ENCODE peak calls at places on chromosomes 11 and 22, in six cellular contexts. R is tibial artery; T is effector memory CD4-positive, alpha-beta T cell; I is adrenal gland; F is neuronal stem cell; A is sigmoid colon. Y is an unnamed sample. For H3K27me3, the result is how much of the 10 kb centered on the place peaks cover.

GRCh38 chr11:4683020-4683419 is 14.6 kb downstream of the OR51E2 start:
- DNase-seq in A (no peak), F (no peak), I (no peak), T (no peak), R (no peak), Y (no peak)

GRCh38 chr11:44793350-44794090 is 66.8 kb downstream of the TSPAN18 start:
- DNase-seq in R (no peak), F (no peak), A (no peak), I (no peak), T (no peak), Y (no peak)

GRCh38 chr11:70545626-70545945 is 147.3 kb downstream of the CTTN start:
- DNase-seq in R (no peak), A (no peak), T (no peak), F (no peak), I (no peak), Y (peak)

GRCh38 chr22:25083414-25084166 is 116.1 kb upstream of the CRYBB3 start:
- DNase-seq in F (no peak), T (no peak), A (no peak), I (no peak), R (no peak), Y (no peak)

GRCh38 chr22:39356464-39356863 is 6.7 kb downstream of the SYNGR1 start:
- DNase-seq in R (no peak), F (no peak), A (no peak), T (no peak), I (no peak), Y (no peak)

GRCh38 chr11:65316979-65317786 is 2.5 kb downstream of the CDC42EP2 start:
- DNase-seq in T (no peak), I (peak), F (no peak), A (peak), R (peak), Y (peak)

GRCh38 chr11:97934572-97935208 is 1086.1 kb upstream of the CNTN5 start:
- DNase-seq in T (no peak), F (no peak), A (no peak), R (no peak), I (no peak), Y (no peak)

GRCh38 chr22:29873943-29874342 is 9.0 kb upstream of the MTMR3 start:
- DNase-seq in F (no peak), I (no peak), T (no peak), R (no peak), A (no peak), Y (no peak)

GRCh38 chr11:69499216-69499945 is 17.9 kb downstream of the LINC01488 start:
- DNase-seq in R (no peak), F (no peak), I (no peak), T (no peak), A (peak), Y (no peak)

GRCh38 chr11:23944939-23945338 is 551.9 kb upstream of the LUZP2 start:
- DNase-seq in I (no peak), R (no peak), A (no peak), F (no peak), T (no peak), Y (peak)

GRCh38 chr11:121426476-121427454 is 25.3 kb upstream of the SORL1 start:
- DNase-seq in R (no peak), I (peak), T (peak), F (no peak), A (peak), Y (peak)

GRCh38 chr11:70080763-70081162 is 2.6 kb downstream of the ANO1 start:
- DNase-seq in R (peak), I (no peak), T (no peak), F (no peak), A (no peak), Y (no peak)

GRCh38 chr22:24437091-24437490 is 9.7 kb downstream of the ADORA2A start:
- DNase-seq in T (no peak), R (no peak), I (no peak), F (no peak), A (no peak), Y (no peak)

GRCh38 chr22:45548991-45549736 is 46.5 kb downstream of the FBLN1 start:
- DNase-seq in A (peak), F (no peak), I (no peak), T (no peak), R (peak), Y (no peak)

GRCh38 chr22:35542972-35543516 is 2.4 kb downstream of the RASD2 start:
- DNase-seq in I (no peak), F (no peak), R (no peak), T (no peak), A (no peak), Y (no peak)

GRCh38 chr22:35541254-35541748 is 670 bp downstream of the RASD2 start:
- DNase-seq in I (no peak), R (no peak), F (no peak), A (no peak), T (no peak), Y (no peak)

GRCh38 chr22:35540600-35541253 is at the start of gene RASD2:
- DNase-seq in T (peak), R (no peak), F (no peak), A (peak), I (peak), Y (peak)

GRCh38 chr22:35543702-35544101 is 3.1 kb downstream of the RASD2 start:
- DNase-seq in F (no peak), A (no peak), T (no peak), R (no peak), I (no peak), Y (no peak)

DNA sequence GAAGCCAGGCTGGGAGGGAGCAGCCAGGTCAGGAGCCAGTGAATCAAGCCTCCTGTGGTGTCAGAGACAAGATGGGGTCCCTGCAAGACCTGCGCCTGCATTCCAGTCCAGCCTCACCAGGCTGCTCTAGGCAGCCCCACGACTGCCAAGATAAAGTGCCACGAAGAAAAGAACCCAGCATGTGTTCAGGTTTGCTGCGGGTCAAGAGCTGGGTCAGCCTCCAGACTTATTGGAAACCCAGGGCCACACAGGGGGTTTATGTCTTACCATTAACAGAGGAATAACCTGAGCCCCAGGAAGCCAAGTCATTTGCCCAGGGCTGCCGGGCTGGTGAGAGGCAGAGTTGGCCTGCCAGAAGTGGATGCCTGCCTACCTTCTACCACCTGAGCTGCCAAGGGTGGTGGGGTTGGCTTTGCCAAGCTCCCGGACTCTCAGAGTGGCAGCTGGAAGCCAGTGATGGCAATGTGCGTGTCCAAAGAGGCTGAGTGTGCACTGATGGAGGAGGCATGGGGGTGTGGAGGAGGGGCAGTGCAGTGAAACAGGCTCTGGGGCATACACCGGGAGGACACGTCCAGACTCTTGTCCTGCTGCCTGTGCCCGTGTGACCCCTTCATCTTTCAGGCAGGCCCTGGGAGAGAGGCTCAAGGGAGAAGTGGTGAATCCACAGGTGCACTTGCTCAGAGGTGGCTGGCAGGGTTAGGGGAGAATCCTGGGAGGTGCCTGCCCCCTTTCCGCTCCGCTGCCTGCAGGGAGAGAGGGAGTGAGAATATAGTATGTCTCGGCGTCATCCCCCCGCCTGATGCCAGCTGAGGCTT is 1.7 kb downstream of the RASD2 start:
- DNase-seq in F (no peak), A (no peak), R (no peak), T (no peak), I (no peak), Y (no peak)
- H3K27me3 ChIP-seq in F (under half), A (under half), R (under half), T (under half), I (under half), Y (under half)

DNA sequence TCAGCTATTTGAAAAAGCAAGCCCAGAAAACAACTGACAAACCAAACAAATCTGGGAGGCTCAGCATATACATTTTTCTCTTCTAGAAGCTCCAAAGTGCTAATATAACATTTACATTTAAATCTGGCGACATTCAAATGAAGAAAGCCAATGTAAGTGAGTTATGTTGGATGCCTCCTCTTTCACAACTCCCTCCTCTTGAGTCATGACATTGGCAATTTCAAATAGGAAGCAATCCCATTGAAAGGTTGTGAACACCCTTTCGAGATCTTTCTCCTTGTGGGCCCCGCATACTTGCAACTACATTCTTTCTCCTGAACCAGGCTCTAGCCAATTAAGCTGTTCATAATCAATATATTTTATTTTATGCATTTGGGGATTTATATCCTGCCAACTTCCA is 129.4 kb upstream of the SESN3 start:
- DNase-seq in R (no peak), I (no peak), A (no peak), F (no peak), T (no peak), Y (no peak)
- H3K27me3 ChIP-seq in R (under half), I (under half), A (under half), F (under half), T (under half), Y (under half)

GRCh38 chr11:119342023-119342300 is 1.3 kb upstream of the C1QTNF5 start:
- DNase-seq in A (no peak), T (no peak), I (no peak), R (no peak), F (no peak), Y (no peak)

GRCh38 chr11:119339581-119340334 is 925 bp downstream of the C1QTNF5 start:
- DNase-seq in T (no peak), F (peak), A (peak), I (peak), R (peak), Y (peak)

GRCh38 chr11:119340335-119341221 is at the start of gene C1QTNF5:
- DNase-seq in R (peak), T (no peak), A (peak), F (no peak), I (peak), Y (peak)

GRCh38 chr11:119342362-119343130 is 1.9 kb upstream of the C1QTNF5 start:
- DNase-seq in F (no peak), R (no peak), A (no peak), I (no peak), T (no peak), Y (no peak)

GRCh38 chr11:119341222-119342022 is 739 bp upstream of the C1QTNF5 start:
- DNase-seq in A (no peak), R (no peak), I (no peak), T (no peak), F (no peak), Y (no peak)
- H3K27me3 ChIP-seq in A (under half), R (under half), I (under half), T (under half), F (under half), Y (under half)

GRCh38 chr11:120295110-120295509 is 30.0 kb upstream of the TLCD5 start:
- DNase-seq in F (no peak), I (peak), R (no peak), A (no peak), T (no peak), Y (no peak)
- H3K27me3 ChIP-seq in F (under half), I (under half), R (under half), A (under half), T (under half), Y (under half)

DNA sequence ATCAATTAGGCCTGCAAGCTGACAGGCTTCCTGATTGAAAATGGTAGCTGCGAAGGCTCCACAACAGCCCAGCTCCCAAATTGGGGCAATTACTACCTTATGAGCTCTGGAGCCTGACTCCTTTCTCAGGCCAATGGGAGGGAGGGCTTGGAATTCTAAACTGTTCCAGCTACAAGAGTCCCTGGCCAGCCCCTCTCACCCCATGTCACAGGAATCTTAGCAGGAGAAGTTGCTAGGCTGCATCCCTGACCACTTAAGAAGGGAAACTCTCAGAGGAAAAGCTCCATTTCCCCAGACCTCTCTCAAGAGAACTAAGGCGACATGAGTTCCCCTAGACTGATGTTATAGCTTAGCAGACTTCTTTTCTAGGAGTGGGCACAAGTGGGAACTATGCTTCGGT is 4.9 kb downstream of the LRP4 start:
- DNase-seq in I (no peak), R (no peak), F (no peak), T (no peak), A (no peak), Y (no peak)
- H3K27me3 ChIP-seq in I (under half), R (under half), F (under half), T (under half), A (under half), Y (under half)

DNA sequence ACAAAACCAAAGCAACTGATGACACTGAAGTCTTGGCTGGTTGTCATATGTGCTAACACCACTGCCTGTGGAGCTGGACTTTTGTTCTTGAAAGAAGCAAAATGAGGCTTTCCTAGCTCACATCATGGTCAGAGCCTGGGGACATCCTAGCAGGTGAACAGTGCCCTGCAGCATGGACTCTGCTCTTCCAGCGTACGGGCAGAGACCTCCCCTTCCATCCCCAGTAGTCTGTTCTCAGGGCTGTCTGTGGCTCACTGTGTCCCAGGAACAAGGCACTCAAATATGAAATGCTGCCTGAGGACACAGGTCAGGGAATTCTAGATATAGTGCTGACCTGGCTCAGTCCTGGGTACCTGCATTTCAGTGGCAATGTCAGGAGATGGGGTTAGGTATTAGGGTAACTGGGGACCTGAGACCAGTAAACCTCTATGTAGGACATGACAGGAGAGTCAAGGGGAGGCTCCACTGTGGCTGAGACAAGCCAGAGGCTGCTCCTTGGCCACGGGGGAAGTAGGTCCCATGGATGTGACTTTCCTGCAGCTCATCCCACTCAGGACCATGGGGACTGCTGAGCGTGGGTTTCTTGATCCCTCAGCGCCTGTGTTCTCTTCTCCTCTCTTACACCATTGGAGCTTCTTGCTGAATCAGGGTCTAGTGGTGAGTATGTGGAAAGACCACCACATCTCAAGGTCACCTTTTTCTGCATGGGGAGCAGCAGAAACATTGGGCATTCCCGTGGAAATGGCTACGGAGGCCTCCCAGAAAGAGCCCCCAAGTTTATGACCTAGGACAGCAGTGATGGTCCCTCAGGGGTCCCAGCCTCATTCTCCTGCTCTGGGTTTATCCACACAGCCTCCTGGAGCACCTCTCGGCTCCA is 80.1 kb downstream of the ZNF280B start:
- DNase-seq in F (no peak), R (no peak), I (no peak), T (no peak), A (no peak), Y (no peak)
- H3K27me3 ChIP-seq in F (under half), R (under half), I (under half), T (under half), A (under half), Y (under half)

GRCh38 chr22:49947296-49947622 is 13.3 kb upstream of the PIM3 start:
- DNase-seq in T (no peak), A (no peak), R (no peak), F (no peak), I (no peak), Y (no peak)
- H3K27me3 ChIP-seq in T (under half), A (under half), R (under half), F (under half), I (under half), Y (under half)

GRCh38 chr22:23169032-23169384 is 11.3 kb upstream of the BCR start:
- DNase-seq in T (no peak), F (no peak), I (no peak), A (no peak), R (no peak), Y (no peak)

GRCh38 chr22:23164091-23164490 is 16.2 kb upstream of the BCR start:
- DNase-seq in F (no peak), T (no peak), I (no peak), A (no peak), R (no peak), Y (no peak)

GRCh38 chr22:23166038-23166831 is 14.1 kb upstream of the BCR start:
- DNase-seq in I (no peak), F (no peak), T (no peak), R (no peak), A (no peak), Y (no peak)

GRCh38 chr22:23166841-23167610 is 13.3 kb upstream of the BCR start:
- DNase-seq in T (no peak), I (no peak), R (no peak), A (no peak), F (no peak), Y (no peak)

DNA sequence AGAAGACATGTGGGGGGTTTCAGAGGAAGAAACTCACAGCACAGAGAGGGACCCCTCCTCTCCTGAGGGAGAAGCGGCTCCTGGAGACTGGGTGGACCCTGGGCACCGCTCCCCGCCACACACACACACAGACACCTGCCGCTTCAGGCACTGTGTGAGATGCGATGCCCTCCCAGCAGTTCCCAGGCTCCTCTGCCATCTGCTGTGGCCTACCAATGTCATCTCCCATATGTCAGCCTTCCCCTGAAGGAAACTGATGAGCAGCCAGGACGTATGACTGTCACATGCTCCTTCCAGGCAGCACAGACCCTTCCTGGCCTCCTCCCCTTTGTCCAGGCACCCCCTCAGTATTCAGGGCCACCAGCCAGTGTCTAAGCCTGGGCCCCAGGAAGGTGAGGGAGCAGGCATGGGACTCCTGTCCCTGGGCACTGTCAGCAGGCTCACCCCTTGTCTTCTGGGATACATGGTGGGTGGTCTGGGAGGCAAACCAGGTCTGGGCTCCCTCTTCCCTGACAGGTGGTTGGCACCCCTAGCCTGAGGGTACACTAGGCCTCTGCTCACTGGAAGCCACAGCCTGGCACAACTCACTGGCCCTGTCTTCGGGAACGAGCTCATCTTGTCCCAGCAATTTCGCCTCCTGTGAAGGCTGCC is 11.8 kb upstream of the BCR start:
- DNase-seq in I (no peak), A (no peak), F (no peak), R (no peak), T (no peak), Y (no peak)
- H3K27me3 ChIP-seq in I (under half), A (under half), F (under half), R (under half), T (under half), Y (under half)

DNA sequence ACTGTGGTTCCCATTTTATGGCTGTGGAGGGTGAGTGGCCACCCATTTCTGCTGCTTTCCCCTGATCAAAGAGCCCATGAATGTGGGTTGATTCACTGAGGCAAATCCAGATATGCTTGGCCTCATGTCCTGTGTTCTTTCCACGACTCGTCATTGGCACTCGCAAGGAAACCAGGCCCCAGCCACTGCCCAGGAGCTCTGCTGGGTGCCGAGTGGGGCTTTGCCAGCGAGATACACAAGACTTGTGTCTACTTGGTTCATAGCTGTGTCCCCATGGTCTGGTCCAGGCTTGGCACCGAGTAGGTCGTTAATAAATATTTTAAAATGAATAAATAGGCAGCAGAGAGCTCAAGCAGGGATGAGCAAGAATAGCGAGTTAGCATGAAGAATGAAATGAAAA is 1291.5 kb downstream of the TBC1D22A start:
- DNase-seq in I (no peak), R (no peak), A (no peak), T (no peak), F (no peak), Y (no peak)
- H3K27me3 ChIP-seq in I (under half), R (under half), A (under half), T (under half), F (under half), Y (under half)

DNA sequence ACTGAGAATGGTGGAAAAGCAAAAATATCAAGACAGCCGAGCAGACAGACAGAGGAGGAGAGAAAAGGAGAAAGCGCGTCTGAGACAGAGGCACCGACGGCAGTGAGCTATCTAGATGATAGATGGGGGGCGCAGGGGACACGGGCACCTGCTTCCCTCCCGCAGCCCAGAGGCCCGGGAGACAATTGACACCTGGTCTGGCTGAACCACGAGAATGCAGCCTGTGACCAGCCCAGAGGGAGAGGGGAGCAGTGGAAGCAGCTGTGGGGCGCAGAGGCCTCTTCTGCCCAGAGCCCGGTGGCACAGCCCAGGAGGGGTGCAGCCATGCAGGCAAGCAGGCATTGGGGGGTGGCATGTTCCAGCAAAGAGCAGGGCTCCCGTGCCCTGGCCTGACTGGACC is 48.2 kb downstream of the ELFN2 start:
- DNase-seq in F (no peak), I (no peak), T (no peak), R (no peak), A (no peak), Y (no peak)
- H3K27me3 ChIP-seq in F (under half), I (under half), T (under half), R (half or more), A (half or more), Y (half or more)